ENCODE peak calls at places on chromosome 6, in four cellular contexts. V, U, I and S are unnamed samples.

GRCh38 chr6:34513628-34514027 is 42.5 kb downstream of the SPDEF start:
- DNase-seq in V (no peak), U (no peak), I (no peak), S (peak)

GRCh38 chr6:16717275-16717942 is 43.9 kb downstream of the ATXN1 start:
- DNase-seq in V (no peak), U (no peak), I (no peak), S (no peak)

GRCh38 chr6:23784313-23784919 is 341.6 kb upstream of the NRSN1 start:
- DNase-seq in V (no peak), U (no peak), I (no peak), S (no peak)

GRCh38 chr6:37137201-37137880 is 32.6 kb upstream of the PIM1 start:
- DNase-seq in V (no peak), U (peak), I (peak), S (no peak)

GRCh38 chr6:34154668-34155447 is 9.0 kb upstream of the GRM4 start:
- DNase-seq in V (no peak), U (peak), I (peak), S (peak)

GRCh38 chr6:24753545-24753944 is 21.2 kb upstream of the GMNN start:
- DNase-seq in V (no peak), U (no peak), I (no peak), S (no peak)

GRCh38 chr6:4281341-4282293 is 146.2 kb upstream of the ECI2 start:
- DNase-seq in V (peak), U (peak), I (no peak), S (no peak)

GRCh38 chr6:113995632-113996031 is 24.7 kb upstream of the HDAC2 start:
- DNase-seq in V (no peak), U (no peak), I (peak), S (no peak)

GRCh38 chr6:5990776-5991175 is 15.9 kb downstream of the NRN1 start:
- DNase-seq in V (no peak), U (no peak), I (no peak), S (no peak)

GRCh38 chr6:16591681-16592549 is 169.3 kb downstream of the ATXN1 start:
- DNase-seq in V (peak), U (no peak), I (no peak), S (no peak)

GRCh38 chr6:16991981-16992629 is 109.7 kb upstream of the STMND1 start:
- DNase-seq in V (no peak), U (no peak), I (no peak), S (no peak)

GRCh38 chr6:165646484-165646883 is 16.6 kb downstream of the PDE10A start:
- DNase-seq in V (no peak), U (no peak), I (no peak), S (no peak)

GRCh38 chr6:21634582-21634981 is 41.0 kb downstream of the SOX4 start:
- DNase-seq in V (no peak), U (no peak), I (no peak), S (no peak)

GRCh38 chr6:85856235-85856634 is 213.5 kb upstream of the SYNCRIP start:
- DNase-seq in V (no peak), U (no peak), I (no peak), S (no peak)

GRCh38 chr6:145278163-145278807 is 457.0 kb downstream of the EPM2A start:
- DNase-seq in V (no peak), U (no peak), I (no peak), S (no peak)

GRCh38 chr6:94751641-94752329 is 825.5 kb upstream of the MANEA start:
- DNase-seq in V (peak), U (no peak), I (no peak), S (no peak)

GRCh38 chr6:131443514-131443913 is 129.5 kb upstream of the ARG1 start:
- DNase-seq in V (no peak), U (no peak), I (no peak), S (no peak)

GRCh38 chr6:137341721-137342195 is 122.6 kb upstream of the IFNGR1 start:
- DNase-seq in V (no peak), U (peak), I (peak), S (no peak)

GRCh38 chr6:43308101-43308989 is at the start of gene CRIP3:
- DNase-seq in V (no peak), U (peak), I (no peak), S (peak)

GRCh38 chr6:5012531-5012930 is 8.7 kb upstream of the RPP40 start:
- DNase-seq in V (no peak), U (no peak), I (no peak), S (no peak)

GRCh38 chr6:109073344-109074235 is 21.1 kb downstream of the SESN1 start:
- DNase-seq in V (no peak), U (no peak), I (peak), S (peak)

GRCh38 chr6:112016335-112016734 is 37.6 kb upstream of the CCN6 start:
- DNase-seq in V (no peak), U (no peak), I (no peak), S (no peak)

GRCh38 chr6:137723273-137724017 is 143.6 kb upstream of the TNFAIP3 start:
- DNase-seq in V (no peak), U (no peak), I (no peak), S (no peak)

GRCh38 chr6:111992851-111993250 is 61.1 kb upstream of the CCN6 start:
- DNase-seq in V (no peak), U (no peak), I (no peak), S (no peak)

GRCh38 chr6:110999634-111000270 is 17.9 kb downstream of the RPF2 start:
- DNase-seq in V (no peak), U (no peak), I (no peak), S (no peak)

GRCh38 chr6:26243132-26243531 is 121.9 kb upstream of the BTN3A2 start:
- DNase-seq in V (no peak), U (no peak), I (no peak), S (no peak)

GRCh38 chr6:160135922-160136655 is 14.5 kb downstream of the SLC22A1 start:
- DNase-seq in V (no peak), U (no peak), I (no peak), S (no peak)

GRCh38 chr6:41428995-41429417 is 93.6 kb downstream of the NCR2 start:
- DNase-seq in V (no peak), U (no peak), I (no peak), S (no peak)

GRCh38 chr6:169252805-169253189 is 849 bp downstream of the THBS2 start:
- DNase-seq in V (no peak), U (peak), I (no peak), S (no peak)

DNA sequence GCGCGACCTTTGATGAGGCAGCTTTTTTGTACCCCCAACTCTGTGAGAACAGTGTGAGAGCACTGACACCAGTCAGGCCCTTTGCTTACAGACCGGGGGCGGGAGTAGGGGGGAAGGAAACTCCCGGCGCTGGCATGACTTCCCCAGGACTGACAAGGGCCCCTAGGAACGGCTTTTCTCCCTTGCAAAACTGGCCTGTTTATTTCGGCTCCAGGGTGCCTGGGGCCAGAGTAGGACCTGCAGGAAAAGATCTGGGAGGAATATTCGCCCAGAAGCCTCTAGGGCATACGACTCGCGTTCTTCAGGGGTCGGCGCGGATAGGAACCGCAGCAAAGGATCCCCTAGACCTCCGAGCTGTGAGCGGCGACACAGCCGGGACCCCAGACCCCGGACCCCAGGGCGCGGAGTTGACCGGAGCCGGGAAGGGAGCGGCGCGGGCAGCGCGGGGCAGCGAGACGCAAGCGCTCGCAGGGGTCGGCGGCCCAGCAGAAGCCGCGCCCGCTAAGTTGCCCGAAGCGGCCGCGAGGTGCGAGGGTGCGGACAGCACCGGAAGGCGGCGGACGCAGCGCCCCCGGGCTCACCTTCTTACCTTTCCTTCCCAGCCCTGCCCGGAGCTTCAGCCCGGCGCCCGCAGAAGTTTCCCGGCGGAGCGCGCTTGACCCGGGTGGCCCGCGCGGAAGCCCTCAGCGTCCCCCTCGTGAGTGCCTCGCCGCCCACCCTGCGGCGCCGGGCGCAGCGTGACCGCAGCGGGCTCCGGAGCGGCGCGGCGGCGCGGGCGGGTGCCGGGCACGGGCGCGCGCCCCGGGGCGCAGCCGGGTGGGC is at the start of gene POPDC3:
- DNase-seq in V (no peak), U (peak), I (peak), S (no peak)
- TF ChIP-seq USF1 in V (no peak), U (no peak), I (no peak), S (no peak)

DNA sequence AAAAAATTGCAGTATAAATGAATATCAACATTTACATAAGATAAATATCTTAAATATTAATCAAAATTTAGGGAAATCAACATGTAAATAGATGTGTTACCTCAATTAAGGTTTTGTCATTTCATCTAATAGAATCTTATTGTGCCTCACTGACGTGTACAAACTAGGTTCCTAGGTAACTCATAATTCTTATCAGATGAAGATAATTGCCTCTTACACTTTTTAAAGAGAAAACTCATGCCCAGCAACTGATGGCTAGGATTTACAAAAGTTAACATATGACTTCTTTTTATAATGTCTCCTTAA is 49.6 kb downstream of the FRK start:
- DNase-seq in V (no peak), U (no peak), I (no peak), S (no peak)
- TF ChIP-seq USF1 in V (no peak), U (no peak), I (no peak), S (no peak)

DNA sequence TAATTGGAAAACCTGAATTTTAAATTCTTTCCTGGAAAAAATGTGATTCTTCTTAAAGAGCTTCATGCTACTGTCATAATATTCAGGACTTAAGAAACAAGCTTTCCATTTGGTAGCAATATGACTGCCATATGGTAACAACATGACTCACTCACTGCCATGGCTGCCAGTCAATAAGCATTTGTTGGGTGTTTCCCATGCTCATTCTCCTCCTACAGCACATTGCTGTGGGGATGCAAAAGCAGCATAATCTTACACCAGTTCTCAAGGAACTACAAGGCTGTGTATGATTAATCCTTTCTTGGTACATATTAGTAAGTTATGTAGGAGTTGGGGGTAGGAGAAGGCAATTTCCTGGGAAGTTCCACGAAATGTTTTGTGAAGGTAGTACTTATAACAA is 76.8 kb downstream of the CEP162 start:
- DNase-seq in V (no peak), U (no peak), I (no peak), S (no peak)
- TF ChIP-seq USF1 in V (no peak), U (no peak), I (no peak), S (no peak)

GRCh38 chr6:53358440-53359087 is 9.8 kb upstream of the ELOVL5 start:
- DNase-seq in V (no peak), U (no peak), I (no peak), S (no peak)

GRCh38 chr6:53359088-53359842 is 10.5 kb upstream of the ELOVL5 start:
- DNase-seq in V (peak), U (peak), I (peak), S (peak)

GRCh38 chr6:53359843-53360834 is 11.4 kb upstream of the ELOVL5 start:
- DNase-seq in V (no peak), U (no peak), I (peak), S (no peak)

GRCh38 chr6:53363341-53364079 is 14.8 kb upstream of the ELOVL5 start:
- DNase-seq in V (no peak), U (no peak), I (no peak), S (no peak)

GRCh38 chr6:53361549-53362031 is 12.8 kb upstream of the ELOVL5 start:
- DNase-seq in V (peak), U (no peak), I (no peak), S (peak)
- TF ChIP-seq USF1 in V (no peak), U (no peak), I (no peak), S (no peak)

DNA sequence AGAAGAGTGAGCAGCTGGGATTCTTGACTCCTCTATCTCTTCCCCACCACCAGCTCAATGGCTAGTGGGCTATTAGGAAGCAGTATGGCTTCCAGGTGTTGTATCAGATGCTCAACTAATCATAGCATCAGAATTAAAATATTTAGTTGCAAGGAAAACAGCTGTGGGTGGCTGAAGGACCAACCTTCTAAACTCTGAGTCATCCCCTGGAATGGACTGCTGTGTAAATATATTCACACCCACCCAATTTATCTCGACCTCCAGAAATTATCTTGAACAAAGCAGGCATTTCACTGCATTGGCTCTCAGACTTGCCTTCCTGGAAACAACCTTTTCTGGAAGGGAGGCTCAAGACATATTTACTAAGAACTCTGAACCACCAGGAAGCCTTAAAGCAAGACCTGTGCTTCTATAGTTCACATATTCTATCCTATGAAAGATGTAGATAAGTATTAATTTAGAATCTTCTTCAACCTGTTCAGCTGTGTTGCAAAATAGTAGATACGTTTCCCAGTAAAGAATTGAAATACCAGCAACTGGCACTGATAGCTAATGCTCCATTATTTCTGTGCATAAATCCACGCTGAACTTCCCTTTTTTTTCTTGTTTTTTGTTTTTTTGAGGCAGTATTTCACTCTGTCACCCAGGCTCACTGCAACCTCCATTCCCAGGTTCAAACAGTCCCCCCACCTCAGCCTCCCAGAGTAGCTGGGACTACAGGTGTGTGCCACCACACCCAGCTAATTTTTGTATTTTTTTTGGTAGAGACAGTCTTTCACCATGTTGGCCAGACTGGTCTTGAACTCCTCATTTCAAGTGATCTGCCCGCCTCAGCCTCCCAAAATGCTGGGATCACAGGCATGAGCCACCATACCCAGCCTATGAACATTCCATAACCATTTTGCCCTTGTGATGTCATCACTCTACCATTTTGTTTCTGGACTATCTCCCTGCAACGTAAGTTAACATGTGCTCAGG is 56.9 kb upstream of the CD2AP start:
- DNase-seq in V (no peak), U (no peak), I (no peak), S (peak)
- TF ChIP-seq USF1 in V (no peak), U (no peak), I (no peak), S (no peak)

DNA sequence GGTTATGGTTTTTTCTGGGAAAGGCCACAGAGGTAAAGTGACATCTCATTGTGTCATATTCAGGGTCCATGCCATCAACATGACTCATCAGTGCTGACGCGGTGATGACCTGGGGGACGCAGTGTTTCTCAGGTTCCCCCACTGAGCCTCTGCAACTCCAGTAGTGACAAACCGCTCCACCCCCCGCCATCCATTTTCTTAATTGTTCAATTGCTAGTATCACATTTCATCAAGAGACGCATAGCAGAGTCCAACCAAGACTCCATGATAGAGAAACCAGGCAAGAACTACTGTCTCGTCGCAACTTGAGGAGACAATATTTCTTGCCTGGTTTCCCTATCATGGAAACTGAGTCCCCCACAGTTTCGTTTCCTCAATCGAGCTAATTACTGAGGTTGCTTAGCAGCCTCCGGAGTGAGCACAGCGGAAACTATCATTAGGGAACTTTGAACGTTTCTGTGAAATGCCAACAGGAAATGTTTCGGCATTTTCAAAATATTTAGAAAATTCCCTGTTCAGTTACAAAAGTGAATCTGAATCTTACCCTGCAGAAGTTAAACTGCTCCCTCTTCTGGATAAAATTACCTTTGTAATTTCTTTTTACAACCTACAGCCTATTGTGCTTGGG is 12.2 kb upstream of the SERPINB1 start:
- DNase-seq in V (peak), U (no peak), I (no peak), S (peak)
- TF ChIP-seq USF1 in V (no peak), U (no peak), I (no peak), S (no peak)

GRCh38 chr6:162055365-162055764 is 672.2 kb downstream of the PRKN start:
- DNase-seq in V (no peak), U (no peak), I (no peak), S (no peak)
- TF ChIP-seq USF1 in V (no peak), U (no peak), I (no peak), S (no peak)

GRCh38 chr6:73049971-73050594 is 175.2 kb downstream of the KHDC1L start:
- DNase-seq in V (no peak), U (no peak), I (no peak), S (no peak)

GRCh38 chr6:73054958-73055357 is 170.3 kb downstream of the KHDC1L start:
- DNase-seq in V (no peak), U (no peak), I (no peak), S (no peak)

GRCh38 chr6:73051147-73051546 is 174.1 kb downstream of the KHDC1L start:
- DNase-seq in V (no peak), U (no peak), I (no peak), S (no peak)

GRCh38 chr6:73047801-73048200 is 177.5 kb downstream of the KHDC1L start:
- DNase-seq in V (no peak), U (no peak), I (no peak), S (no peak)

GRCh38 chr6:73050706-73051105 is 174.6 kb downstream of the KHDC1L start:
- DNase-seq in V (no peak), U (no peak), I (no peak), S (no peak)
- TF ChIP-seq USF1 in V (no peak), U (no peak), I (no peak), S (no peak)

GRCh38 chr6:107630341-107630995 is 140.6 kb downstream of the SOBP start:
- DNase-seq in V (no peak), U (no peak), I (no peak), S (no peak)

GRCh38 chr6:107633680-107634141 is 143.8 kb downstream of the SOBP start:
- DNase-seq in V (no peak), U (no peak), I (no peak), S (no peak)

GRCh38 chr6:107635058-107635515 is 145.2 kb downstream of the SOBP start:
- DNase-seq in V (no peak), U (no peak), I (no peak), S (no peak)

GRCh38 chr6:107634147-107635057 is 144.5 kb downstream of the SOBP start:
- DNase-seq in V (no peak), U (peak), I (peak), S (no peak)

DNA sequence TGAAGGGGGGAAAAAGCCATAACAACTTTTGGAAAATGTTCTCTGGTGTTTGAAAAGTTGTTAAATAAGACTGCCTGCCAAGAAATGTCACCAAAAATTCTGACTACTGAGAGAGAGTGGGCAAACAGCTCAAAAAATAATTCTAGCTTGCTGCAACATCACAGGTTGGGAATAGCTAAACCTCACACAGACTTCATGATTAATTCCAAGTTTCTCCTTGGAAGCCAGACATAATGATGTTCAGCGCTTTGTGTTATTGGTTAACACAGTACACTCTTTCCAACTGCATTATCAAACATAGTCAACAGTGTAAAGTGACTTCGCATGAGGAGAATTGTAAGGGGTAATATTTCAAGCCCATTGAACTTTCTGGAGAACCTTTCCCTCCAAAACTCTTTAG is 142.8 kb downstream of the SOBP start:
- DNase-seq in V (no peak), U (no peak), I (no peak), S (no peak)
- TF ChIP-seq USF1 in V (no peak), U (no peak), I (no peak), S (no peak)